ENCODE peak calls at places on chromosomes 5 and 9, in six cellular contexts. H is HepG2, G is GM12878, F is HCT116, W is K562, E is upper lobe of left lung. Q is an unnamed sample. For H3K36me3, the result is how much of the 10 kb centered on the place peaks cover.

GRCh38 chr5:181259283-181259682 is 1.7 kb downstream of the TRIM52 start:
- ATAC-seq in H (no peak), G (no peak), F (no peak), W (no peak), E (no peak), Q (no peak)

GRCh38 chr5:66151030-66151429 is 6.9 kb downstream of the SREK1 start:
- ATAC-seq in W (no peak), G (peak), H (no peak), E (no peak), F (no peak), Q (no peak)

GRCh38 chr9:92003308-92004044 is 53.4 kb upstream of the ROR2 start:
- ATAC-seq in E (peak), H (no peak), G (no peak), W (no peak), F (no peak), Q (no peak)

GRCh38 chr9:133273819-133274218 is 1.2 kb downstream of the ABO start:
- ATAC-seq in G (no peak), H (no peak), F (no peak), E (no peak), W (peak), Q (no peak)

GRCh38 chr9:122127396-122127798 is 32.2 kb downstream of the NDUFA8 start:
- ATAC-seq in H (no peak), W (no peak), F (no peak), E (no peak), G (no peak), Q (no peak)

GRCh38 chr5:26569929-26570258 is 468.5 kb downstream of the CDH9 start:
- ATAC-seq in E (no peak), F (no peak), W (no peak), H (no peak), G (no peak), Q (no peak)

GRCh38 chr5:10831416-10831815 is 70.4 kb upstream of the DAP start:
- ATAC-seq in H (no peak), W (no peak), G (no peak), E (peak), F (no peak), Q (no peak)

GRCh38 chr5:151663617-151664322 is 22.9 kb downstream of the SPARC start:
- ATAC-seq in H (no peak), F (no peak), E (peak), W (no peak), G (peak), Q (peak)

GRCh38 chr5:76391014-76391413 is 12.1 kb upstream of the IQGAP2 start:
- ATAC-seq in H (no peak), G (no peak), E (no peak), F (no peak), W (no peak), Q (no peak)

GRCh38 chr9:128405077-128405779 is 15.4 kb upstream of the CERCAM start:
- ATAC-seq in F (no peak), W (peak), G (peak), E (no peak), H (peak), Q (no peak)

GRCh38 chr5:664343-664993 is 28.7 kb downstream of the TPPP start:
- ATAC-seq in W (no peak), F (no peak), E (no peak), G (no peak), H (no peak), Q (no peak)

GRCh38 chr9:73131376-73131775 is 20.3 kb upstream of the ANXA1 start:
- ATAC-seq in H (no peak), F (no peak), G (no peak), E (no peak), W (no peak), Q (no peak)

GRCh38 chr9:5566054-5566618 is 55.8 kb downstream of the PDCD1LG2 start:
- ATAC-seq in W (no peak), H (no peak), E (no peak), G (peak), F (no peak), Q (no peak)

GRCh38 chr9:70340572-70340971 is 73.9 kb downstream of the KLF9 start:
- ATAC-seq in E (no peak), W (no peak), F (no peak), H (no peak), G (no peak), Q (no peak)

GRCh38 chr5:134206627-134207160 is 19.2 kb downstream of the PPP2CA start:
- ATAC-seq in W (no peak), F (no peak), H (no peak), G (no peak), E (no peak), Q (no peak)

GRCh38 chr5:6455571-6456200 is 7.0 kb downstream of the UBE2QL1 start:
- ATAC-seq in E (no peak), H (no peak), W (no peak), G (no peak), F (no peak), Q (no peak)

GRCh38 chr9:136668983-136669790 is 6.5 kb downstream of the EGFL7 start:
- ATAC-seq in G (peak), E (no peak), W (no peak), F (no peak), H (no peak), Q (no peak)

GRCh38 chr5:135695656-135696055 is 116.9 kb upstream of the CXCL14 start:
- ATAC-seq in W (no peak), E (no peak), H (no peak), F (no peak), G (no peak), Q (no peak)

GRCh38 chr9:114694719-114695269 is 12.8 kb upstream of the TEX48 start:
- ATAC-seq in W (no peak), E (no peak), H (no peak), G (peak), F (no peak), Q (no peak)

GRCh38 chr5:163248856-163249255 is 188.5 kb upstream of the CCNG1 start:
- ATAC-seq in F (no peak), G (no peak), E (no peak), W (no peak), H (no peak), Q (no peak)

GRCh38 chr5:168347786-168348414 is 56.5 kb downstream of the WWC1 start:
- ATAC-seq in G (peak), F (peak), H (peak), W (no peak), E (no peak), Q (no peak)

GRCh38 chr9:5455181-5455580 is 4.8 kb downstream of the CD274 start:
- ATAC-seq in F (no peak), E (no peak), H (no peak), G (peak), W (no peak), Q (no peak)

GRCh38 chr9:138013836-138014569 is 136.4 kb downstream of the CACNA1B start:
- ATAC-seq in G (no peak), H (no peak), F (no peak), W (no peak), E (no peak), Q (no peak)

GRCh38 chr9:120393386-120394057 is 186.4 kb downstream of the CDK5RAP2 start:
- ATAC-seq in W (no peak), F (no peak), H (no peak), E (no peak), G (no peak), Q (no peak)

GRCh38 chr9:89529243-89530030 is 31.5 kb upstream of the SEMA4D start:
- ATAC-seq in E (no peak), F (no peak), G (no peak), W (no peak), H (no peak), Q (no peak)

GRCh38 chr9:114784721-114785253 is 21.1 kb downstream of the TNFSF15 start:
- ATAC-seq in W (no peak), G (no peak), E (no peak), H (no peak), F (no peak), Q (no peak)

GRCh38 chr5:89457411-89458329 is 574.7 kb upstream of the MEF2C start:
- ATAC-seq in W (peak), H (no peak), F (peak), E (peak), G (no peak), Q (peak)

GRCh38 chr9:104819033-104819432 is 55.1 kb downstream of the NIPSNAP3B start:
- ATAC-seq in G (no peak), F (no peak), H (no peak), W (no peak), E (no peak), Q (no peak)

GRCh38 chr5:75536694-75537360 is 25.1 kb downstream of the POLK start:
- ATAC-seq in H (no peak), W (peak), F (no peak), E (no peak), G (peak), Q (no peak)

GRCh38 chr9:123550012-123550411 is 194.0 kb downstream of the CRB2 start:
- ATAC-seq in H (no peak), E (no peak), W (peak), F (no peak), G (no peak), Q (no peak)

GRCh38 chr5:43973318-43973717 is 370.3 kb downstream of the NNT start:
- ATAC-seq in F (no peak), E (no peak), W (no peak), G (no peak), H (peak), Q (peak)

GRCh38 chr5:170572453-170572852 is 68.6 kb downstream of the KCNIP1 start:
- ATAC-seq in E (no peak), H (no peak), W (no peak), G (peak), F (no peak), Q (no peak)

GRCh38 chr5:179275941-179276837 is 69.1 kb downstream of the ADAMTS2 start:
- ATAC-seq in F (no peak), G (no peak), E (peak), W (peak), H (peak), Q (peak)
- TF ChIP-seq POLR2AphosphoS5 in F (no peak), G (no peak), E (peak), W (no peak), H (no peak), Q (peak)

DNA sequence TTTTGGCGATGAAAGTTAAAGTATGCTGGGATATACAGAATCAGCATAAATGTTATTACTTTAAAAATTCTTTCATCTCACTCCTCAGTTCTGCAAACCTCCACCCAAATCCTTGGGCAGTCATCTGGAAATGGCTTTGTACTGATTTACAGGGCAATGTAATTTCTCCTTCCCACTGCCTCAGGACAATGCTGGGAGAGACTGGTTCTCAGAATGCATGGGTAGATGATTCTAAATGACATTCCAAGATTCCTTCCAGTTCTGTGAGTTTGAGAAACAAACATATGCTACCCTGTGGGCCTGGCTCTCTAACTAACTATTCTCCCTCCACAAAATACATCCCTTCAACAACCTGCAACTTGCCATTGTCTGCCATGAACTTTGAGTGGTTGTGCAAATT is 7.5 kb upstream of the PSAT1 start:
- ATAC-seq in H (no peak), E (no peak), W (no peak), F (no peak), G (no peak), Q (no peak)
- TF ChIP-seq POLR2A in H (no peak), E (no peak), W (no peak), F (no peak), G (no peak), Q (no peak)

GRCh38 chr9:124881138-124881743 is 19.3 kb downstream of the ARPC5L start:
- ATAC-seq in H (no peak), E (no peak), W (no peak), G (no peak), F (no peak), Q (no peak)
- H3K36me3 ChIP-seq in H (half or more), E (half or more), W (half or more), G (under half), F (under half), Q (under half)

GRCh38 chr5:132675936-132676689 is 2.3 kb downstream of the IL4 start:
- ATAC-seq in W (no peak), G (peak), E (no peak), F (no peak), H (no peak), Q (no peak)

GRCh38 chr5:132677682-132678400 is 4.1 kb downstream of the IL4 start:
- ATAC-seq in W (no peak), H (no peak), E (no peak), F (no peak), G (no peak), Q (no peak)

GRCh38 chr5:132673939-132674630 is at the start of gene IL4:
- ATAC-seq in H (no peak), W (peak), F (no peak), G (no peak), E (no peak), Q (no peak)

GRCh38 chr5:132677191-132677590 is 3.4 kb downstream of the IL4 start:
- ATAC-seq in E (peak), F (peak), W (peak), G (no peak), H (peak), Q (peak)

DNA sequence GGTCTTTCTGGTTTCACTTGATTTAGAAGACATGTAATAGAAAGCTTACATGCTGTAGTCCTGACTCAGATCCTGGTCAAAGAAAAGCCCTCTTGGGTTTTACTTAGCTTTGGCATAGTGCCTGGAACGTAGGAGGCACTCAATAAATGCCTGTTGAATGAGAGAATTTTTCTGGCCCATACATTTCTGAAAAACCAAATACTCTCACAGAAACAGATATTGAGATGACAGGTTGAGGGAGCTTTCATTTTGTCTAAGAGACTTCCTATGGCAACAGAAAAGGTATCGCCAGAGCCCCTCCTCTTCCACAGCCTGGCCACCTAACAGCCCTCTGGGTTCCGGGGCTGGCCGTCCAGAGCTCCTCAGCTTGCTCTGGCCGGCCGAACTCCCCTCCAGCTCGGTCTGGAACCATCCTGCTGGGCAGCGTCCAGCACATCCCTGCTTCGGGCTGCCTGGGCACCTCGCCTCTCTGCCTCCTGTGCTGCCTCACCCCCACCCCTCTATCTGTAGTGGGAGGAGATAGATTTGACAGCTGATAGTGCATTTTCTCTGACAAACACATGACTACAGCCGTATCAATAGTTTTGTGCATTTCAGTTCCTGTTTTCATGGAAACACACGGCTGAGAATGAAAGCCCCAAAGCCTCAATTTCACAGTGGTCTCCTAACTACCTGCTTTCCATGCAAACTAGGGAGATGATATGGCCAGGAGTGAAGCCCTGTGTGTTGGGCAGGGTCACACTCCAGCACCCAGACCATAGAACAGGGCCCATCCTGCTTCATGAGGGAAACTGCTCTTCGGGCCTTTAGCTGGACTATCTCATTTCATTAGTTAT is 1.1 kb downstream of the IL4 start:
- ATAC-seq in E (peak), H (peak), W (peak), F (no peak), G (peak), Q (peak)
- TF ChIP-seq POLR2AphosphoS5 in E (no peak), H (no peak), W (no peak), F (no peak), G (peak), Q (peak)

GRCh38 chr9:35028341-35028740 is 38.8 kb downstream of the DNAJB5 start:
- ATAC-seq in E (no peak), H (no peak), G (no peak), F (no peak), W (peak), Q (no peak)

GRCh38 chr9:35029852-35030251 is 40.3 kb downstream of the DNAJB5 start:
- ATAC-seq in W (no peak), H (no peak), F (no peak), G (no peak), E (no peak), Q (no peak)

GRCh38 chr9:35027871-35028270 is 38.3 kb downstream of the DNAJB5 start:
- ATAC-seq in W (no peak), F (no peak), H (no peak), G (no peak), E (no peak), Q (no peak)

GRCh38 chr9:35027361-35027760 is 37.8 kb downstream of the DNAJB5 start:
- ATAC-seq in W (peak), H (no peak), F (no peak), G (no peak), E (no peak), Q (no peak)

DNA sequence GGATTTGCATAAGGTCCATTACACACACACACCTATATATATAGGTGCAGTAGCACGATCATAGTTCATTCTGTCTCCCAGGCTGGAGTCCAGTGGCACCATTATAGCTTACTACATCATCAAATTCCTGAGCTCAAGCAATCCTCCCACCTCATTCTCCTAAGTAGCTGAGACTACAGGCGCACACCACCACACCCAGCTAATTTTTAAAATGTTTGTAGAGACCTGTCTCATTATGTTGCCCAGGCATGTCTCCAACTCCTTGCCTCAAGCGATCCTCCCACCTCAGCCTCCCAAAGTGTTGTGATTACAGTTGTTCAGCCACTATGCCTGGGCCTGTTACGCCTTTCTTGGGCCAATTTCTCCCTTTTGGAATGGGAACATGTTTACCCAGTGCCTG is 39.7 kb downstream of the DNAJB5 start:
- ATAC-seq in H (no peak), E (no peak), W (no peak), G (no peak), F (no peak), Q (no peak)
- TF ChIP-seq POLR2A in H (no peak), E (no peak), W (no peak), G (no peak), F (no peak), Q (no peak)

GRCh38 chr5:95783661-95784060 is 38.9 kb downstream of the GLRX start:
- ATAC-seq in E (no peak), H (no peak), G (no peak), F (no peak), W (no peak), Q (no peak)
- H3K36me3 ChIP-seq in E (under half), H (under half), G (under half), F (under half), W (half or more), Q (under half)

GRCh38 chr9:135644631-135645218 is 5.4 kb upstream of the GLT6D1 start:
- ATAC-seq in H (no peak), F (no peak), E (no peak), G (no peak), W (no peak), Q (no peak)
- TF ChIP-seq POLR2AphosphoS5 in H (no peak), F (no peak), E (no peak), G (no peak), W (no peak), Q (no peak)

DNA sequence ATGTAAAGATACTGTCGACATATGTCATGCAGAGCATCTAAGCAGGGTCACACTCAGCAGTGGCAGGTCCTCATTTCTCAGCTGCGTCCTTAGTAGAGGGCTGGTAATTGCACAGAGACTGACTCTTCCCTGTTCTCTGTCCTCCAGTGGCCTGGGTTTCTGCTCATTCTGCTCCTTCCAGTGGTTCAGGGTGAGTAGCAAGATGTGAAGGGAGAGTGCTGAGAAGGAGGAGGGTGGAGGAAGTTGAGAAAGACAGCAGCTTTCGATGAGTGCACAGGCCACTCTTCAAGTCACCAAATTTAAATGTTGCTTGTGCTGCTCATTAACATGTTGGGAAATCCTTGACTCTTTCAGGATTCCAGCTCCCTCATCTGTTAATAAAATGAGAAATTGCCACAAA is 203.9 kb downstream of the FBXL7 start:
- ATAC-seq in G (no peak), H (no peak), E (peak), F (no peak), W (no peak), Q (no peak)
- TF ChIP-seq POLR2A in G (no peak), H (no peak), E (no peak), F (no peak), W (no peak), Q (no peak)

GRCh38 chr5:36217591-36217990 is 24.1 kb downstream of the NADK2 start:
- ATAC-seq in E (no peak), W (no peak), G (no peak), F (no peak), H (no peak), Q (no peak)
- H3K36me3 ChIP-seq in E (half or more), W (half or more), G (under half), F (under half), H (half or more), Q (half or more)

DNA sequence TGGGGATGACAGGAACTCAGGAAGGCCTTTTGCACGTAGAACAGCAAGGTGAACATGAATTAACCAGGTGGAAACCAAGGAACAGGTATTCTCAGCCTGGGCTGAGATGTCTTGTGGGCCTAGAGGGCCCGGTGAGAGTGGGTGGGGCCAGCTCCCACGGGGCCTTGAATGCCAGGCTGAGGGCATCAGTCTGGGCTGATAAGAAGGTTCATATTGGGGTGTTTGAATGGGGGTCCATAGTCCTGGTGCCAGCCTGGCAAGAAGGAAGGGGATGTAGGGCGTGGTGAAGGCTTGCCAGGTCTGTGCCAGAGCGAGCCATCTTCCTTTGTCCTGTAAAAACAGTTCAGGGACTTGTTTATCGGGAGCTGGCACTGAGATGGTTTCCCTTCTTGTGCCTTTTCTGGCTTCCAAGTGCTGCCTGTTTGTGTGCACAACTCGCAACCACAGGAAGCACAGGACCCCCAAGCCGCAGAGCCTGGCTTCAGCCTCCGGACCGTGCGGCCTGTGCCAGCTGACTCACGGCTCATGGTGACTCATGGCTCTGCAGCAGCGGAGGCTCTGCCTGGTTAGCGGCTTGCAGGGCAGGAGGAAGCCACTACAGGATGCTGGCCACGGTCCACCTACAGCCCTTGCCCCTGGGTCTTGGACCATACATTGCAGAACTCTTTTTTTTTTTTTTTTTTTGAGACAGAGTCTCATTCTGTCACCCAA is 2.4 kb downstream of the CARD19 start:
- ATAC-seq in H (peak), G (peak), F (peak), E (peak), W (no peak), Q (peak)
- TF ChIP-seq POLR2AphosphoS5 in H (no peak), G (no peak), F (peak), E (peak), W (no peak), Q (peak)